ENCODE peak calls at places on chromosomes 4 and X, in seven cellular contexts. One of them, this sample, is unnamed.

GRCh38 chrX:22952011-22952410 is 47.7 kb upstream of the DDX53 start:
- DNase-seq in trophoblast cell: no peak
- DNase-seq in mesendoderm: peak
- DNase-seq in H1: no peak
- DNase-seq in IMR-90: peak
- DNase-seq in neuronal stem cell: no peak
- DNase-seq in mesenchymal stem cell: peak
- DNase-seq in this sample: no peak

GRCh38 chr4:129453524-129453923 is 357.6 kb downstream of the C4orf33 start:
- DNase-seq in mesendoderm: no peak
- DNase-seq in mesenchymal stem cell: no peak
- DNase-seq in trophoblast cell: no peak
- DNase-seq in H1: no peak
- DNase-seq in IMR-90: no peak
- DNase-seq in neuronal stem cell: no peak
- DNase-seq in this sample: no peak

GRCh38 chr4:7649741-7650531 is 215.2 kb upstream of the PSAPL1 start:
- DNase-seq in H1: no peak
- DNase-seq in mesenchymal stem cell: peak
- DNase-seq in mesendoderm: no peak
- DNase-seq in trophoblast cell: no peak
- DNase-seq in neuronal stem cell: no peak
- DNase-seq in IMR-90: peak
- DNase-seq in this sample: no peak

GRCh38 chrX:34578237-34578636 is 78.8 kb downstream of the TMEM47 start:
- DNase-seq in H1: no peak
- DNase-seq in mesendoderm: peak
- DNase-seq in neuronal stem cell: peak
- DNase-seq in mesenchymal stem cell: peak
- DNase-seq in IMR-90: peak
- DNase-seq in trophoblast cell: no peak
- DNase-seq in this sample: no peak

GRCh38 chrX:151984891-151985290 is 10.4 kb upstream of the GABRE start:
- DNase-seq in mesenchymal stem cell: no peak
- DNase-seq in mesendoderm: no peak
- DNase-seq in IMR-90: no peak
- DNase-seq in trophoblast cell: no peak
- DNase-seq in H1: no peak
- DNase-seq in neuronal stem cell: no peak
- DNase-seq in this sample: no peak

GRCh38 chr4:87669373-87669772 is 19.3 kb downstream of the DMP1 start:
- DNase-seq in neuronal stem cell: no peak
- DNase-seq in H1: no peak
- DNase-seq in mesenchymal stem cell: no peak
- DNase-seq in IMR-90: no peak
- DNase-seq in trophoblast cell: no peak
- DNase-seq in mesendoderm: no peak
- DNase-seq in this sample: no peak

GRCh38 chrX:15451913-15452312 is 41.2 kb downstream of the PIR start:
- DNase-seq in neuronal stem cell: no peak
- DNase-seq in IMR-90: peak
- DNase-seq in trophoblast cell: no peak
- DNase-seq in mesendoderm: no peak
- DNase-seq in mesenchymal stem cell: no peak
- DNase-seq in H1: no peak
- DNase-seq in this sample: no peak

GRCh38 chr4:6134612-6135220 is 65.6 kb downstream of the JAKMIP1 start:
- DNase-seq in IMR-90: no peak
- DNase-seq in mesendoderm: peak
- DNase-seq in neuronal stem cell: no peak
- DNase-seq in trophoblast cell: no peak
- DNase-seq in H1: no peak
- DNase-seq in mesenchymal stem cell: no peak
- DNase-seq in this sample: peak

GRCh38 chrX:9614016-9614415 is 149.2 kb downstream of the TBL1X start:
- DNase-seq in trophoblast cell: no peak
- DNase-seq in mesenchymal stem cell: peak
- DNase-seq in IMR-90: peak
- DNase-seq in neuronal stem cell: no peak
- DNase-seq in mesendoderm: no peak
- DNase-seq in H1: no peak
- DNase-seq in this sample: no peak

GRCh38 chrX:39096599-39096998 is 295.3 kb downstream of the MID1IP1 start:
- DNase-seq in neuronal stem cell: no peak
- DNase-seq in mesendoderm: no peak
- DNase-seq in trophoblast cell: no peak
- DNase-seq in H1: no peak
- DNase-seq in mesenchymal stem cell: no peak
- DNase-seq in IMR-90: no peak
- DNase-seq in this sample: no peak

GRCh38 chrX:77900688-77901087 is 1.4 kb downstream of the COX7B start:
- DNase-seq in H1: no peak
- DNase-seq in mesenchymal stem cell: peak
- DNase-seq in neuronal stem cell: no peak
- DNase-seq in trophoblast cell: no peak
- DNase-seq in mesendoderm: no peak
- DNase-seq in IMR-90: no peak
- DNase-seq in this sample: no peak

GRCh38 chr4:86582453-86582852 is 11.7 kb upstream of the PTPN13 start:
- DNase-seq in IMR-90: no peak
- DNase-seq in trophoblast cell: no peak
- DNase-seq in mesendoderm: no peak
- DNase-seq in neuronal stem cell: no peak
- DNase-seq in H1: no peak
- DNase-seq in mesenchymal stem cell: no peak
- DNase-seq in this sample: no peak

GRCh38 chr4:159355456-159355855 is 252.6 kb downstream of the RAPGEF2 start:
- DNase-seq in IMR-90: no peak
- DNase-seq in trophoblast cell: no peak
- DNase-seq in mesenchymal stem cell: no peak
- DNase-seq in mesendoderm: no peak
- DNase-seq in H1: no peak
- DNase-seq in neuronal stem cell: no peak
- DNase-seq in this sample: no peak

GRCh38 chr4:159358226-159358625 is 255.3 kb downstream of the RAPGEF2 start:
- DNase-seq in H1: no peak
- DNase-seq in IMR-90: peak
- DNase-seq in trophoblast cell: no peak
- DNase-seq in neuronal stem cell: no peak
- DNase-seq in mesendoderm: no peak
- DNase-seq in mesenchymal stem cell: peak
- DNase-seq in this sample: no peak

GRCh38 chr4:159357350-159357749 is 254.5 kb downstream of the RAPGEF2 start:
- DNase-seq in neuronal stem cell: no peak
- DNase-seq in mesendoderm: no peak
- DNase-seq in H1: no peak
- DNase-seq in mesenchymal stem cell: no peak
- DNase-seq in trophoblast cell: no peak
- DNase-seq in IMR-90: no peak
- DNase-seq in this sample: no peak

GRCh38 chr4:159363376-159363775 is 260.5 kb downstream of the RAPGEF2 start:
- DNase-seq in IMR-90: peak
- DNase-seq in mesendoderm: no peak
- DNase-seq in neuronal stem cell: no peak
- DNase-seq in mesenchymal stem cell: no peak
- DNase-seq in trophoblast cell: no peak
- DNase-seq in H1: no peak
- DNase-seq in this sample: no peak

DNA sequence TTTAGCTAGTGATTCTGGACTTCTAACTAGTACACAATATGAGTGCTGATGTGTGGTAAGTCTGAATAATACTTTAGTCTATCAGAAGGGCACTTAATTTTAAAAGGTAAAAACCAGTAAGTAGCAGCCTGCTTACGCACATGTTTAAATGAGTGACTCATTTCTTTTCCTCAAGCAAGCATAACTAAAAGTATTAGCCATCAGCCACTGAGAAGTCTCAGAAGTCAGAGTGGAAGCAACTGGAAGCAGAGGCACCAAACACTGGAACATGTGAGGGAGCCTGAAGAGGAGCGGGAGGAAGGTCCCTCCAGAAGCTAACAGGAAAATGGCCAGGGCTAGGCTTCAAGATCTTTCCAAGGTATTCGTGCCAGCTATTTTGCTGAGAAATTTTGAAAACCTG is 257.7 kb downstream of the RAPGEF2 start:
- DNase-seq in mesendoderm: no peak
- DNase-seq in neuronal stem cell: no peak
- DNase-seq in IMR-90: peak
- DNase-seq in trophoblast cell: no peak
- DNase-seq in H1: no peak
- DNase-seq in mesenchymal stem cell: peak
- DNase-seq in this sample: no peak
- H2BK120ac ChIP-seq in mesendoderm: no peak
- H2BK120ac ChIP-seq in neuronal stem cell: no peak
- H2BK120ac ChIP-seq in IMR-90: peak
- H2BK120ac ChIP-seq in trophoblast cell: no peak
- H2BK120ac ChIP-seq in H1: no peak
- H2BK120ac ChIP-seq in mesenchymal stem cell: no peak
- H2BK120ac ChIP-seq in this sample: no peak

GRCh38 chr4:74660866-74661265 is 133.5 kb downstream of the BTC start:
- DNase-seq in mesendoderm: no peak
- DNase-seq in IMR-90: no peak
- DNase-seq in mesenchymal stem cell: no peak
- DNase-seq in H1: no peak
- DNase-seq in trophoblast cell: no peak
- DNase-seq in neuronal stem cell: no peak
- DNase-seq in this sample: no peak
- H4K8ac ChIP-seq in mesendoderm: no peak
- H4K8ac ChIP-seq in IMR-90: peak
- H4K8ac ChIP-seq in mesenchymal stem cell: no peak
- H4K8ac ChIP-seq in H1: no peak
- H4K8ac ChIP-seq in trophoblast cell: no peak
- H4K8ac ChIP-seq in neuronal stem cell: no peak
- H4K8ac ChIP-seq in this sample: no peak

GRCh38 chr4:77073981-77074865 is 1.6 kb downstream of the CCNI start:
- DNase-seq in neuronal stem cell: no peak
- DNase-seq in H1: no peak
- DNase-seq in mesendoderm: no peak
- DNase-seq in IMR-90: no peak
- DNase-seq in mesenchymal stem cell: no peak
- DNase-seq in trophoblast cell: no peak
- DNase-seq in this sample: no peak

GRCh38 chr4:77072195-77072753 is 3.5 kb downstream of the CCNI start:
- DNase-seq in H1: no peak
- DNase-seq in mesenchymal stem cell: no peak
- DNase-seq in IMR-90: no peak
- DNase-seq in neuronal stem cell: no peak
- DNase-seq in trophoblast cell: peak
- DNase-seq in mesendoderm: peak
- DNase-seq in this sample: no peak

GRCh38 chr4:77074961-77075855 is 581 bp downstream of the CCNI start:
- DNase-seq in neuronal stem cell: peak
- DNase-seq in mesendoderm: peak
- DNase-seq in trophoblast cell: peak
- DNase-seq in IMR-90: peak
- DNase-seq in H1: peak
- DNase-seq in mesenchymal stem cell: peak
- DNase-seq in this sample: peak

GRCh38 chr4:77075869-77076801 is at the start of gene CCNI:
- DNase-seq in mesendoderm: peak
- DNase-seq in IMR-90: peak
- DNase-seq in neuronal stem cell: peak
- DNase-seq in trophoblast cell: peak
- DNase-seq in H1: peak
- DNase-seq in mesenchymal stem cell: peak
- DNase-seq in this sample: peak

DNA sequence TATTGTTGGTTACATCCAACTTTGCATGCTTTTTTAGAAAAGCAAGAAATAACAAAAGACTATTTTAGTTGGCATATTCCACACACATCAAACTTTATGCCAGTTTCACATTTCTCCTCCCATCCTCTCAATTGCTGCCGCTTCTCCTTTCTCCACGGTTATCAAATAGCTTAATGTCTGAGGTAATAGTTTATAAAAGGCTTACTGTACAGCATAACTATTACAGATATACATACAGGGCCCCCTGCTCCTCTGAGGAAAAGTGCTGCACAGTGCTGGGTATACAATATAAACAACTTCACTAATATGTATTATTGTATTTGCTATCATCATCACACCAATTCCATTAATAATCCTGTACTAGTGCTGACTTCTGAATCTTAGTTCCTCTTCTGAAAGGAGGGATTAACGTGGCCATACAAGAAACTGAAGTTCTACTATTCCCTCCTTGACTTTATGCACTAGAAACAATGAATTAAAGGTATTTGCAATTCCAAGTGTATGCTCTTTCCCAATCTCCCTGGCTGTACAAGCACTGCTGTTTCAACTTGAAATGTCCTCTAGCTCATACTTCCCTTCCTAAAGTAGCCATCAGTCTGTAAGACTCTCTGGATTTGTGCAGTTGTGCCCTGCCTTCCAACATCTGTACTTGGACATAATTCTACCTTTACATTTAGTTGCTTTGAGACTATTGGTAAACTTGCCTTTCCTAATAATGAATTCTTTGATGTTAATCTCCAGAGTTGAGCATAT is 2.5 kb downstream of the CCNI start:
- DNase-seq in H1: no peak
- DNase-seq in IMR-90: peak
- DNase-seq in mesendoderm: no peak
- DNase-seq in neuronal stem cell: no peak
- DNase-seq in trophoblast cell: no peak
- DNase-seq in mesenchymal stem cell: peak
- DNase-seq in this sample: no peak
- H3K9ac ChIP-seq in H1: no peak
- H3K9ac ChIP-seq in IMR-90: peak
- H3K9ac ChIP-seq in mesendoderm: peak
- H3K9ac ChIP-seq in neuronal stem cell: no peak
- H3K9ac ChIP-seq in trophoblast cell: no peak
- H3K9ac ChIP-seq in mesenchymal stem cell: peak
- H3K9ac ChIP-seq in this sample: peak

GRCh38 chrX:44456685-44457084 is 86.0 kb downstream of the FUNDC1 start:
- DNase-seq in mesenchymal stem cell: no peak
- DNase-seq in neuronal stem cell: no peak
- DNase-seq in IMR-90: no peak
- DNase-seq in mesendoderm: no peak
- DNase-seq in H1: no peak
- DNase-seq in trophoblast cell: no peak
- DNase-seq in this sample: no peak
- H2BK120ac ChIP-seq in mesenchymal stem cell: no peak
- H2BK120ac ChIP-seq in neuronal stem cell: no peak
- H2BK120ac ChIP-seq in IMR-90: no peak
- H2BK120ac ChIP-seq in mesendoderm: no peak
- H2BK120ac ChIP-seq in H1: no peak
- H2BK120ac ChIP-seq in trophoblast cell: no peak
- H2BK120ac ChIP-seq in this sample: no peak

DNA sequence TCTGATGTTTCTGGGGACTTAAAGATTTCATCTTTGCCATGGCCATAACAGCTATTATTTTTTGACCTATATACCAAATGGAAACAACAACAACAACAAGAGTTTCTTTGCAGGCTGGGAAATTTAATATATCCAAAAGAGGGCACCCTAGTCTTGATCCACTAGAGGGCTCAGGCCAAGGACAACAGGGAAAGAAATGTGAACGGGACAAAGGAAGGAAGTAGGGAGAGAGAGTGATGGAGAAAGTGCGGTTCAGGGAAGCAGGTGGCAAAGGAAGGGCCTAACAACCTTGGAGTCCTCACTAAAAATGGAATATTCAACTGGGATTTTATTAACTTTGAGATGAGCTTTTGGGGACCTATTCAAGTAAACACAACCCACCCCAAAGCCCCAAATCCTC is 67.8 kb upstream of the SCML1 start:
- DNase-seq in trophoblast cell: no peak
- DNase-seq in neuronal stem cell: no peak
- DNase-seq in H1: no peak
- DNase-seq in mesendoderm: no peak
- DNase-seq in mesenchymal stem cell: no peak
- DNase-seq in IMR-90: no peak
- DNase-seq in this sample: no peak
- H4K8ac ChIP-seq in trophoblast cell: no peak
- H4K8ac ChIP-seq in neuronal stem cell: no peak
- H4K8ac ChIP-seq in H1: no peak
- H4K8ac ChIP-seq in mesendoderm: no peak
- H4K8ac ChIP-seq in mesenchymal stem cell: no peak
- H4K8ac ChIP-seq in IMR-90: no peak
- H4K8ac ChIP-seq in this sample: no peak

This sample was measured in H9.